ENCODE peak calls at places on chromosomes 3 and 15, in six cellular contexts. One of them, this sample, is unnamed.

GRCh38 chr3:63032876-63033275 is 157.7 kb upstream of the CADPS start:
- DNase-seq in astrocyte of the cerebellum: no peak
- DNase-seq in 8988T: no peak
- DNase-seq in fibroblast of pulmonary artery: no peak
- DNase-seq in activated CD4-positive, alpha-beta T cell treated with anti-CD3 and anti-CD28 coated beads for 1 hour: no peak
- DNase-seq in heart left ventricle: no peak
- DNase-seq in this sample: no peak

GRCh38 chr3:70833510-70833835 is 521.0 kb upstream of the MDFIC2 start:
- DNase-seq in astrocyte of the cerebellum: peak
- DNase-seq in activated CD4-positive, alpha-beta T cell treated with anti-CD3 and anti-CD28 coated beads for 1 hour: no peak
- DNase-seq in fibroblast of pulmonary artery: no peak
- DNase-seq in 8988T: no peak
- DNase-seq in heart left ventricle: no peak
- DNase-seq in this sample: no peak

GRCh38 chr3:43455233-43455632 is 166.6 kb downstream of the ANO10 start:
- DNase-seq in 8988T: no peak
- DNase-seq in astrocyte of the cerebellum: no peak
- DNase-seq in fibroblast of pulmonary artery: peak
- DNase-seq in activated CD4-positive, alpha-beta T cell treated with anti-CD3 and anti-CD28 coated beads for 1 hour: no peak
- DNase-seq in heart left ventricle: peak
- DNase-seq in this sample: peak

GRCh38 chr3:46665763-46666470 is 27.6 kb downstream of the ALS2CL start:
- DNase-seq in astrocyte of the cerebellum: no peak
- DNase-seq in activated CD4-positive, alpha-beta T cell treated with anti-CD3 and anti-CD28 coated beads for 1 hour: no peak
- DNase-seq in 8988T: no peak
- DNase-seq in fibroblast of pulmonary artery: no peak
- DNase-seq in heart left ventricle: no peak
- DNase-seq in this sample: no peak

GRCh38 chr3:166013073-166013679 is 176.0 kb upstream of the BCHE start:
- DNase-seq in 8988T: no peak
- DNase-seq in activated CD4-positive, alpha-beta T cell treated with anti-CD3 and anti-CD28 coated beads for 1 hour: no peak
- DNase-seq in fibroblast of pulmonary artery: peak
- DNase-seq in astrocyte of the cerebellum: peak
- DNase-seq in heart left ventricle: no peak
- DNase-seq in this sample: peak

GRCh38 chr3:160136421-160136820 is 88.8 kb upstream of the C3orf80 start:
- DNase-seq in activated CD4-positive, alpha-beta T cell treated with anti-CD3 and anti-CD28 coated beads for 1 hour: no peak
- DNase-seq in 8988T: no peak
- DNase-seq in fibroblast of pulmonary artery: no peak
- DNase-seq in astrocyte of the cerebellum: no peak
- DNase-seq in heart left ventricle: no peak
- DNase-seq in this sample: no peak

GRCh38 chr3:139388961-139389551 is 391 bp downstream of the COPB2 start:
- DNase-seq in heart left ventricle: no peak
- DNase-seq in activated CD4-positive, alpha-beta T cell treated with anti-CD3 and anti-CD28 coated beads for 1 hour: no peak
- DNase-seq in 8988T: no peak
- DNase-seq in fibroblast of pulmonary artery: peak
- DNase-seq in astrocyte of the cerebellum: no peak
- DNase-seq in this sample: peak

GRCh38 chr3:123424321-123424998 is 24.4 kb downstream of the ADCY5 start:
- DNase-seq in heart left ventricle: peak
- DNase-seq in activated CD4-positive, alpha-beta T cell treated with anti-CD3 and anti-CD28 coated beads for 1 hour: no peak
- DNase-seq in astrocyte of the cerebellum: no peak
- DNase-seq in 8988T: no peak
- DNase-seq in fibroblast of pulmonary artery: no peak
- DNase-seq in this sample: no peak

GRCh38 chr15:31265090-31265870 is 61.4 kb upstream of the KLF13 start:
- DNase-seq in heart left ventricle: no peak
- DNase-seq in 8988T: no peak
- DNase-seq in activated CD4-positive, alpha-beta T cell treated with anti-CD3 and anti-CD28 coated beads for 1 hour: peak
- DNase-seq in fibroblast of pulmonary artery: no peak
- DNase-seq in astrocyte of the cerebellum: no peak
- DNase-seq in this sample: no peak

GRCh38 chr3:94336076-94336741 is 273.3 kb downstream of the NSUN3 start:
- DNase-seq in fibroblast of pulmonary artery: peak
- DNase-seq in astrocyte of the cerebellum: peak
- DNase-seq in activated CD4-positive, alpha-beta T cell treated with anti-CD3 and anti-CD28 coated beads for 1 hour: no peak
- DNase-seq in 8988T: peak
- DNase-seq in heart left ventricle: no peak
- DNase-seq in this sample: peak

GRCh38 chr15:76310470-76311070 is 699 bp downstream of the ETFA start:
- DNase-seq in astrocyte of the cerebellum: no peak
- DNase-seq in heart left ventricle: no peak
- DNase-seq in 8988T: no peak
- DNase-seq in activated CD4-positive, alpha-beta T cell treated with anti-CD3 and anti-CD28 coated beads for 1 hour: no peak
- DNase-seq in fibroblast of pulmonary artery: peak
- DNase-seq in this sample: no peak

This sample was measured in iris pigment epithelial cell.